ENCODE peak calls at places on chromosomes 11 and 22, in four cellular contexts. H, N, B and W are unnamed samples.

GRCh38 chr11:19426719-19427066 is 185.9 kb upstream of the E2F8 start:
- DNase-seq in N (no peak), H (no peak), B (no peak), W (no peak)

GRCh38 chr11:23233075-23233474 is 372.8 kb upstream of the CCDC179 start:
- DNase-seq in N (no peak), H (no peak), B (no peak), W (no peak)

GRCh38 chr22:38403806-38404205 is 51.2 kb downstream of the KCNJ4 start:
- DNase-seq in H (no peak), N (no peak), B (no peak), W (no peak)

GRCh38 chr11:119700030-119700429 is 29.0 kb downstream of the NECTIN1 start:
- DNase-seq in N (no peak), B (no peak), H (no peak), W (no peak)

GRCh38 chr11:34198523-34198922 is 93.1 kb downstream of the NAT10 start:
- DNase-seq in H (no peak), B (no peak), N (no peak), W (no peak)

GRCh38 chr22:20008221-20008995 is 8.2 kb downstream of the ARVCF start:
- DNase-seq in B (no peak), N (no peak), H (no peak), W (no peak)

GRCh38 chr11:57668467-57668890 is 565 bp downstream of the ZDHHC5 start:
- DNase-seq in H (no peak), N (no peak), B (no peak), W (no peak)

GRCh38 chr11:10728154-10728553 is 22.9 kb upstream of the CTR9 start:
- DNase-seq in H (no peak), N (no peak), B (no peak), W (no peak)

GRCh38 chr11:1863352-1864215 is 10.7 kb downstream of the LSP1 start:
- DNase-seq in N (no peak), H (no peak), B (no peak), W (peak)

GRCh38 chr11:70735976-70736375 is 337.6 kb downstream of the CTTN start:
- DNase-seq in B (no peak), H (no peak), N (no peak), W (no peak)

GRCh38 chr22:26367402-26368245 is 61.4 kb upstream of the ASPHD2 start:
- DNase-seq in N (peak), H (peak), B (no peak), W (no peak)

GRCh38 chr22:22556995-22557925 is 1.8 kb downstream of the PRAME start:
- DNase-seq in N (no peak), B (no peak), H (no peak), W (no peak)

GRCh38 chr11:73272680-73273038 is 521 bp downstream of the P2RY6 start:
- DNase-seq in N (no peak), H (no peak), B (no peak), W (no peak)

GRCh38 chr11:12087075-12087775 is 23.2 kb upstream of the MICAL2 start:
- DNase-seq in N (no peak), B (no peak), H (peak), W (no peak)

GRCh38 chr11:3123761-3124733 is 41.1 kb downstream of the OSBPL5 start:
- DNase-seq in H (no peak), N (no peak), B (no peak), W (peak)

GRCh38 chr11:107591098-107591445 is at the start of gene ELMOD1:
- DNase-seq in N (no peak), B (peak), H (peak), W (peak)

GRCh38 chr11:105937738-105938137 is 84.3 kb downstream of the MSANTD4 start:
- DNase-seq in H (no peak), B (no peak), N (no peak), W (no peak)

GRCh38 chr11:71125150-71125549 is 127.2 kb downstream of the SHANK2 start:
- DNase-seq in H (no peak), B (no peak), N (no peak), W (no peak)

GRCh38 chr11:61766353-61766841 is 14.0 kb downstream of the MYRF start:
- DNase-seq in N (no peak), H (no peak), B (no peak), W (no peak)

GRCh38 chr11:46120361-46120710 is 918 bp downstream of the PHF21A start:
- DNase-seq in H (no peak), B (no peak), N (no peak), W (peak)

GRCh38 chr11:61340985-61341384 is 8.0 kb downstream of the TKFC start:
- DNase-seq in B (no peak), H (no peak), N (no peak), W (no peak)

GRCh38 chr11:61580292-61580888 is 486 bp downstream of the SYT7 start:
- DNase-seq in N (peak), B (peak), H (no peak), W (peak)

GRCh38 chr22:29291215-29291614 is 15.2 kb upstream of the GAS2L1 start:
- DNase-seq in H (no peak), N (no peak), B (no peak), W (no peak)

GRCh38 chr11:70019576-70020011 is 58.5 kb upstream of the ANO1 start:
- DNase-seq in B (no peak), H (no peak), N (no peak), W (no peak)

GRCh38 chr11:109644158-109644557 is 222.2 kb downstream of the C11orf87 start:
- DNase-seq in N (no peak), B (no peak), H (no peak), W (no peak)

GRCh38 chr11:21635359-21635758 is 557.5 kb upstream of the ANO5 start:
- DNase-seq in H (no peak), B (no peak), N (no peak), W (no peak)

GRCh38 chr11:75100314-75100713 is 3.6 kb upstream of the OR2AT4 start:
- DNase-seq in B (no peak), H (peak), N (no peak), W (no peak)

GRCh38 chr11:76792505-76793264 is 9.5 kb downstream of the TSKU start:
- DNase-seq in N (no peak), B (no peak), H (no peak), W (no peak)

GRCh38 chr11:30889116-30889765 is 303.1 kb upstream of the MPPED2 start:
- DNase-seq in B (no peak), N (no peak), H (no peak), W (no peak)

GRCh38 chr11:112605093-112605666 is 344.5 kb upstream of the PLET1 start:
- DNase-seq in N (no peak), B (no peak), H (no peak), W (no peak)

GRCh38 chr11:26842458-26842841 is 120.6 kb upstream of the SLC5A12 start:
- DNase-seq in B (no peak), H (no peak), N (no peak), W (no peak)

GRCh38 chr22:31876156-31877035 is 67.9 kb upstream of the YWHAH start:
- DNase-seq in H (no peak), N (no peak), B (no peak), W (no peak)

GRCh38 chr22:24285245-24285644 is 14.6 kb downstream of the SPECC1L start:
- DNase-seq in B (no peak), H (no peak), N (no peak), W (no peak)

GRCh38 chr11:83725161-83725560 is 439.0 kb upstream of the CCDC90B start:
- DNase-seq in N (no peak), H (no peak), B (no peak), W (no peak)

GRCh38 chr11:110858556-110858921 is 146.3 kb upstream of the ARHGAP20 start:
- DNase-seq in H (no peak), N (no peak), B (no peak), W (no peak)

GRCh38 chr11:61061081-61061826 is 41.0 kb upstream of the CD5 start:
- DNase-seq in B (no peak), N (peak), H (peak), W (no peak)

GRCh38 chr11:10926801-10927200 is 68.9 kb upstream of the ZBED5 start:
- DNase-seq in H (no peak), B (no peak), N (no peak), W (no peak)

GRCh38 chr22:44360306-44360685 is 47.5 kb upstream of the SHISAL1 start:
- DNase-seq in B (no peak), H (no peak), N (no peak), W (no peak)